ENCODE peak calls at places on chromosome 14, in four cellular contexts. W, T, R and Z are unnamed samples.
A peak's percentile ranks its signal among the peaks of the same experiment; 100 is the strongest.

GRCh38 chr14:86530457-86530856 is 1000.5 kb downstream of the FLRT2 start:
- DNase-seq in W (no peak), T (no peak), R (no peak), Z (no peak)

GRCh38 chr14:58822856-58823255 is 185.1 kb downstream of the DACT1 start:
- DNase-seq in W (no peak), T (no peak), R (no peak), Z (no peak)

GRCh38 chr14:78399316-78399889 is 229.2 kb downstream of the NRXN3 start:
- DNase-seq in W (no peak), T (no peak), R (no peak), Z (no peak)

GRCh38 chr14:59869381-59870255 is 958 bp downstream of the RTN1 start:
- DNase-seq in W (no peak), T (no peak), R (peak; percentile 71), Z (no peak)

GRCh38 chr14:105384041-105384557 is 14.2 kb upstream of the TEX22 start:
- DNase-seq in W (no peak), T (no peak), R (no peak), Z (no peak)

GRCh38 chr14:78737116-78737515 is 566.9 kb downstream of the NRXN3 start:
- DNase-seq in W (no peak), T (no peak), R (no peak), Z (no peak)

GRCh38 chr14:105974902-105975301 is 448.5 kb downstream of the TMEM121 start:
- DNase-seq in W (peak; percentile 40), T (peak; percentile 47), R (peak; percentile 57), Z (peak; percentile 36)

GRCh38 chr14:102931580-102932285 is 9.3 kb downstream of the AMN start:
- DNase-seq in W (no peak), T (no peak), R (no peak), Z (no peak)

GRCh38 chr14:56379956-56380355 is 199.6 kb upstream of the TMEM260 start:
- DNase-seq in W (no peak), T (no peak), R (no peak), Z (no peak)

GRCh38 chr14:71155743-71156142 is 248.5 kb downstream of the PCNX1 start:
- DNase-seq in W (no peak), T (no peak), R (no peak), Z (no peak)

GRCh38 chr14:101502761-101503392 is 58.4 kb upstream of the DIO3 start:
- DNase-seq in W (no peak), T (no peak), R (no peak), Z (no peak)

GRCh38 chr14:74478996-74479635 is 14.0 kb downstream of the NPC2 start:
- DNase-seq in W (no peak), T (no peak), R (peak; percentile 11), Z (no peak)